ENCODE peak calls at places on chromosomes 6 and 20, in five cellular contexts. X is IMR-90; S is GM20000; M is activated T-cell treated with anti-CD3 and anti-CD28 coated beads, Interleukin-2, amount 50 U/mL, for 48 hours; F is caudate nucleus. T is an unnamed sample.

GRCh38 chr6:32462609-32463008 is 22.9 kb downstream of the HLA-DRA start:
- DNase-seq in S (peak), F (no peak), M (peak), X (no peak), T (no peak)

GRCh38 chr6:70310063-70310694 is 7.3 kb upstream of the COL9A1 start:
- DNase-seq in X (peak), F (no peak), S (peak), M (no peak), T (no peak)

GRCh38 chr6:120556491-120556890 is 777.8 kb downstream of the TBC1D32 start:
- DNase-seq in M (no peak), S (no peak), F (no peak), X (no peak), T (no peak)

GRCh38 chr6:161076211-161076677 is 84.7 kb downstream of the MAP3K4 start:
- DNase-seq in S (no peak), F (no peak), X (no peak), M (no peak), T (no peak)

GRCh38 chr6:136173519-136174507 is 76.3 kb downstream of the MTFR2 start:
- DNase-seq in F (no peak), X (peak), S (no peak), M (peak), T (no peak)

GRCh38 chr6:20211037-20211940 is 980 bp downstream of the MBOAT1 start:
- DNase-seq in S (peak), M (no peak), F (no peak), X (peak), T (no peak)

GRCh38 chr6:31359556-31359955 is 2.6 kb upstream of the HLA-B start:
- DNase-seq in M (no peak), F (no peak), X (no peak), S (no peak), T (no peak)

GRCh38 chr6:91097316-91097878 is 510.5 kb upstream of the MAP3K7 start:
- DNase-seq in S (no peak), X (no peak), M (no peak), F (no peak), T (no peak)

GRCh38 chr6:116969211-116969863 is 92.3 kb downstream of the RFX6 start:
- DNase-seq in F (no peak), X (peak), M (no peak), S (peak), T (no peak)

GRCh38 chr20:38418509-38419204 is 16.5 kb downstream of the SNHG17 start:
- DNase-seq in X (peak), M (no peak), F (no peak), S (no peak), T (no peak)

GRCh38 chr20:62578294-62578897 is 63.9 kb upstream of the SLCO4A1 start:
- DNase-seq in S (no peak), F (no peak), X (no peak), M (no peak), T (no peak)

T was measured in upper lobe of right lung.